ENCODE peak calls at places on chromosomes 5 and 9, in eight cellular contexts. V, O, G, Z, M, E, H and K are unnamed samples.
A peak's percentile ranks its signal among the peaks of the same experiment; 100 is the strongest.

GRCh38 chr5:20832204-20833080 is 844.4 kb upstream of the CDH18 start:
- ATAC-seq in H (no peak), M (no peak), Z (no peak), E (no peak), G (no peak), O (no peak), V (peak; percentile 11), K (no peak)

GRCh38 chr9:32394381-32395049 is 10.1 kb downstream of the ACO1 start:
- ATAC-seq in V (no peak), O (no peak), H (no peak), G (no peak), Z (no peak), E (no peak), M (no peak), K (no peak)

GRCh38 chr5:130966990-130967389 is 198.1 kb downstream of the HINT1 start:
- ATAC-seq in E (no peak), V (no peak), H (no peak), M (no peak), Z (no peak), O (no peak), G (no peak), K (no peak)

GRCh38 chr5:126864042-126864688 is 87.2 kb downstream of the LMNB1 start:
- ATAC-seq in Z (peak; percentile 98), E (no peak), G (no peak), O (peak; percentile 98), H (no peak), V (no peak), M (no peak), K (no peak)

GRCh38 chr9:126915281-126915816 is 767 bp downstream of the RALGPS1 start:
- ATAC-seq in G (peak; percentile 19), V (peak; percentile 86), O (no peak), M (no peak), E (peak; percentile 87), H (no peak), Z (no peak), K (no peak)

GRCh38 chr5:55173696-55174101 is 722 bp upstream of the CDC20B start:
- ATAC-seq in Z (no peak), O (peak; percentile 9), H (no peak), E (no peak), V (no peak), M (no peak), G (peak; percentile 45), K (no peak)

GRCh38 chr5:139335811-139336210 is 5.8 kb upstream of the PAIP2 start:
- ATAC-seq in H (no peak), E (no peak), V (peak; percentile 32), Z (peak; percentile 34), M (no peak), G (peak; percentile 25), O (peak; percentile 14), K (no peak)

GRCh38 chr9:108671156-108671555 is 184.6 kb downstream of the ACTL7B start:
- ATAC-seq in G (no peak), E (no peak), H (no peak), O (no peak), M (no peak), Z (no peak), V (no peak), K (no peak)

GRCh38 chr5:43065384-43066230 is 25.5 kb upstream of the ANXA2R start:
- ATAC-seq in H (peak; percentile 23), G (peak; percentile 7), O (peak; percentile 20), M (peak; percentile 4), V (peak; percentile 66), E (peak; percentile 38), Z (peak; percentile 46), K (no peak)

GRCh38 chr9:21001581-21001980 is 29.9 kb downstream of the HACD4 start:
- ATAC-seq in E (no peak), O (no peak), M (no peak), G (no peak), Z (no peak), H (no peak), V (no peak), K (no peak)

GRCh38 chr5:166276006-166276405 is 2015.4 kb upstream of the WWC1 start:
- ATAC-seq in E (no peak), Z (no peak), O (no peak), M (no peak), H (no peak), G (no peak), V (no peak), K (no peak)

GRCh38 chr9:99197124-99197630 is 24.6 kb downstream of the ALG2 start:
- ATAC-seq in V (no peak), H (no peak), Z (no peak), G (no peak), E (no peak), M (no peak), O (no peak), K (no peak)

GRCh38 chr9:135278586-135278985 is 191.1 kb downstream of the OLFM1 start:
- ATAC-seq in M (no peak), V (no peak), Z (no peak), E (no peak), H (no peak), G (no peak), O (no peak), K (no peak)

GRCh38 chr5:74903165-74903787 is 37.1 kb upstream of the FAM169A start:
- ATAC-seq in O (peak; percentile 96), Z (no peak), V (peak; percentile 97), H (peak; percentile 73), E (peak; percentile 100), M (peak; percentile 72), G (peak; percentile 92), K (no peak)

GRCh38 chr5:91910655-91911054 is 527.5 kb upstream of the ARRDC3 start:
- ATAC-seq in H (no peak), M (no peak), Z (no peak), G (no peak), O (no peak), V (no peak), E (no peak), K (no peak)

GRCh38 chr9:4832786-4833579 is 40.2 kb downstream of the RCL1 start:
- ATAC-seq in H (no peak), V (no peak), Z (peak; percentile 88), O (peak; percentile 64), G (peak; percentile 96), M (peak; percentile 68), E (peak; percentile 66), K (no peak)

GRCh38 chr5:112346411-112347044 is 72.5 kb downstream of the EPB41L4A start:
- ATAC-seq in M (no peak), O (no peak), G (no peak), H (no peak), V (no peak), E (no peak), Z (no peak), K (no peak)

GRCh38 chr5:40400245-40400644 is 279.5 kb upstream of the PTGER4 start:
- ATAC-seq in M (no peak), H (peak; percentile 81), Z (no peak), E (no peak), O (no peak), V (no peak), G (no peak), K (no peak)

DNA sequence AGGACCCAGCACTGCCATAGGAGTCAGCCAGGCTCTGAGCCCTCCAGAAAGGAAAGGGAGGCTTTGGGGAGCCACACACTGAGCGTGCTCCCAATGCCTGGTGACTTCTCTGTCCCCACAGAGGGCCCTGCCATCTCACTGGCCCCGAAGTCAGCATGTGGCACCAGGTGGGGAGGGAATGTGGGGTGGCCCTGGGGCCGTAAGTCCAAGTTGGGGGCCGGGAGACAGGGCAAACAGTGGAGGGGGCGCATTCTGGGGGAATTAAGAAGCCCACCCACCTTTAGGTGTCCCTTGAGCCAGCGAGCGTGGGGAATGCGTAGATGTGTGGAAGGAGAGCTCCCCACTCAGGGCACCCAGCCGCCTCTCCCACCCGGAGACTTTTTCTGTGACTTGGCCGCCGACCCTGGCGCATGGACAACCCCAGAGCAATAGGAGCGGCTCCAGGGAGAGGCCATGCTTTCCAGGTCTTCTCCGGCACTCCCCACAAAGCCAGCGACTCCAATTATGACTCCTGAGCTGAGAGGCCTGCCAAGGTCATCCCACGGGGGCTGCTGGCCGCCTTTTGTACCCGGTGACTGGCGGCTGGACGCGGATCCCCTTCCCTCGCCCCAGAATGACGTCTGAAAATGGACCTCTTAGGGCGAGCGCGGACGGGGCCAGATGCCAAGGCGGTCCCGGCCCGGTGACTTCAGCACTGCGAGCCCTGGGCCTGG is 9.8 kb downstream of the IRX1 start:
- ATAC-seq in H (no peak), E (no peak), M (no peak), Z (no peak), O (no peak), V (no peak), G (no peak), K (no peak)
- H3K4me3 ChIP-seq in H (no peak overlapping the region), E (no peak overlapping the region), M (no peak overlapping the region), Z (no peak overlapping the region), O (no peak overlapping the region), V (no peak overlapping the region), G (no peak overlapping the region), K (no peak overlapping the region)

DNA sequence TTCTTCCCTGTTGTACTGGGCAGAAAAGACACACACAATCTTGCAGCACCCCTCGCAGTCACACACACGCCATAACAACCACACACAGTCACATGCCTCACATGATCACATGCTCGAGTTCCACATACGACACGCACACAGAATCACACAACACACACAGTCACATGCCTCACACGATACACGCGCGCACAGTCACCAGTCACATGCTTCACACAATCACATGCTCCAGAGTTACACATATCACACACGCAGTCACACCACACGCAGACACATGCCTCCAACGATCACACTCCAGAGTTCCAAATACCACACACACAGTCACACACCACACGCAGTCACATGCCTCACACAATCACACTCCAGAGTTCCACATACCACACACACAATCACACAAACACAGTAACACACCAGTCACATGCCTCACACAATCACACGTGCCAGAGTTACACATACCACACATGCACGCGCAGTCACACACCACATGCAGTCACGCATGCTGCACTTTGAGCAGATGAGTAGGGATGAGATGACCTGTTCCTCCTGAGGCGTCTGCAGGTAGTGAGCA is 49.0 kb upstream of the LRRC14B start:
- ATAC-seq in Z (no peak), G (no peak), O (no peak), E (no peak), M (no peak), V (no peak), H (no peak), K (no peak)
- TF ChIP-seq CTCF in Z (no peak), G (no peak), O (no peak), E (no peak), M (no peak), V (no peak), H (no peak), K (no peak)

DNA sequence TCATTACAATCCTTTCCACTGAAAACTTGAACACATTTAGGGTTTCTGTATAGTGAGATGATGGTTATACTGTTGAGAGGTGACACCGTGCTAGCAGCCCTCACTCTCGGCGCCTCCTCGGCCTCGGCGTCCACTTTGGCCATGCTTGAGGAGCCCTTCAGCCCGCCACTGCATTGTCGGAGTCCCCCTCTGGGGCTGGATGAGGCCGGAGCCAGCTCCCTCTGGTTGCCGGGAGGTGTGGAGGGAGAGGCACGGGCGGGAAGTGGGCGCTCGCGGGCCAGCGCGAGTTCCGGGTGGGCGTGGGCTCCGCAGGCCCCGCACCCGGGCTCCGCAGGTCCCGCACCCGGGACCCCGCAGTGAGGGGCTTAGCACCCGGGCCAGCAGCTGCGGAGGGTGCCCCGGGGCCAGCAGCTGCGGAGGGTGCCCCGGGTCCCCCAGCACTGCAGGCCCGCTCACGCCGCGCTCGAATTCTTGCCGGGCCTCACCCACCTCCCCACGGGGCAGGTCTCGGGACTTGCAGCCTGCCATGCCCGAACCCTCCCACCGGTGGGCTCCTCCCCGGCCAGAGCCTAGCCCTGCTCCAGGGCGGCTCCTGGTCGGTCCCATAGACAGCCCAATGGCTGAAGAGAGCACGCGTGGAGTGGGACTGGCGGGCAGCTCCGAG is 145.9 kb upstream of the ZNF608 start:
- ATAC-seq in G (no peak), V (peak; percentile 13), O (no peak), M (no peak), Z (no peak), E (no peak), H (no peak), K (no peak)
- H3K4me3 ChIP-seq in G (no peak overlapping the region), V (no peak overlapping the region), O (no peak overlapping the region), M (no peak overlapping the region), Z (no peak overlapping the region), E (no peak overlapping the region), H (no peak overlapping the region), K (no peak overlapping the region)

GRCh38 chr5:9922719-9923118 is 292.6 kb upstream of the TAS2R1 start:
- ATAC-seq in V (no peak), O (no peak), H (no peak), M (no peak), Z (no peak), G (no peak), E (no peak), K (no peak)
- TF ChIP-seq CTCF in V (peak; percentile 24), O (peak; percentile 56), H (no peak), M (no peak), Z (no peak), G (peak; percentile 48), E (no peak), K (no peak)